ENCODE peak calls at places on chromosomes 6 and 20, in eight cellular contexts. S is AG04450, L is sigmoid colon, E is adrenal gland, G is IMR-90, C is pancreas, B is right lobe of liver, U is cardiac muscle cell. J is an unnamed sample.

GRCh38 chr6:16179970-16180431 is 51.1 kb downstream of the MYLIP start:
- DNase-seq in S (no peak), L (no peak), E (no peak), G (no peak), C (no peak), B (no peak), U (no peak), J (no peak)

GRCh38 chr20:44780226-44780625 is 30.1 kb downstream of the RIMS4 start:
- DNase-seq in S (peak; percentile 8), L (no peak), E (peak; percentile 56), G (peak; percentile 55), C (no peak), B (no peak), U (peak; percentile 78), J (no peak)

GRCh38 chr6:8548979-8549378 is 113.6 kb upstream of the SLC35B3 start:
- DNase-seq in S (no peak), L (no peak), E (no peak), G (no peak), C (no peak), B (no peak), U (peak; percentile 0), J (no peak)

GRCh38 chr6:157397660-157398059 is 16.7 kb downstream of the ZDHHC14 start:
- DNase-seq in S (no peak), L (no peak), E (no peak), G (no peak), C (no peak), B (no peak), U (no peak), J (no peak)

GRCh38 chr6:34142599-34142998 is 3.3 kb downstream of the GRM4 start:
- DNase-seq in S (no peak), L (no peak), E (peak; percentile 39), G (no peak), C (no peak), B (no peak), U (peak; percentile 5), J (no peak)

GRCh38 chr6:151757506-151757955 is 50.0 kb upstream of the ESR1 start:
- DNase-seq in S (no peak), L (no peak), E (no peak), G (no peak), C (no peak), B (no peak), U (no peak), J (no peak)

GRCh38 chr6:3534599-3534998 is 77.7 kb upstream of the SLC22A23 start:
- DNase-seq in S (no peak), L (no peak), E (no peak), G (peak; percentile 79), C (no peak), B (no peak), U (no peak), J (no peak)

GRCh38 chr6:111880181-111880944 is 7.1 kb upstream of the FYN start:
- DNase-seq in S (no peak), L (no peak), E (no peak), G (peak; percentile 54), C (no peak), B (no peak), U (peak; percentile 25), J (no peak)

GRCh38 chr6:26613717-26614683 is 17.2 kb downstream of the ABT1 start:
- DNase-seq in S (no peak), L (no peak), E (no peak), G (no peak), C (peak; percentile 64), B (peak; percentile 24), U (no peak), J (no peak)

GRCh38 chr6:126293891-126294524 is 45.9 kb upstream of the CENPW start:
- DNase-seq in S (no peak), L (no peak), E (no peak), G (no peak), C (no peak), B (no peak), U (no peak), J (no peak)

GRCh38 chr6:166418691-166419143 is 36.0 kb upstream of the MPC1 start:
- DNase-seq in S (no peak), L (no peak), E (no peak), G (no peak), C (no peak), B (no peak), U (no peak), J (no peak)

GRCh38 chr6:10800810-10801209 is 37.5 kb downstream of the MAK start:
- DNase-seq in S (peak; percentile 3), L (no peak), E (no peak), G (peak; percentile 60), C (no peak), B (no peak), U (peak; percentile 11), J (peak; percentile 70)

GRCh38 chr6:16688984-16689636 is 72.2 kb downstream of the ATXN1 start:
- DNase-seq in S (peak; percentile 63), L (no peak), E (no peak), G (peak; percentile 93), C (no peak), B (no peak), U (peak; percentile 89), J (no peak)

GRCh38 chr6:166341464-166341863 is 881 bp downstream of the SFT2D1 start:
- DNase-seq in S (no peak), L (no peak), E (no peak), G (no peak), C (no peak), B (no peak), U (peak; percentile 12), J (no peak)

GRCh38 chr6:54988576-54988975 is 142.0 kb downstream of the FAM83B start:
- DNase-seq in S (no peak), L (no peak), E (no peak), G (peak; percentile 25), C (no peak), B (no peak), U (no peak), J (no peak)

GRCh38 chr20:32370897-32371296 is 12.8 kb downstream of the ASXL1 start:
- DNase-seq in S (no peak), L (no peak), E (no peak), G (no peak), C (no peak), B (no peak), U (no peak), J (no peak)

GRCh38 chr6:146545608-146546007 is 2.0 kb downstream of the RAB32 start:
- DNase-seq in S (no peak), L (no peak), E (no peak), G (peak; percentile 84), C (no peak), B (no peak), U (peak; percentile 57), J (peak; percentile 53)

GRCh38 chr6:113591896-113592827 is 265.0 kb upstream of the MARCKS start:
- DNase-seq in S (no peak), L (no peak), E (no peak), G (peak; percentile 31), C (no peak), B (no peak), U (peak; percentile 65), J (no peak)

GRCh38 chr6:40708049-40708448 is 120.9 kb upstream of the LRFN2 start:
- DNase-seq in S (no peak), L (no peak), E (no peak), G (no peak), C (no peak), B (no peak), U (no peak), J (no peak)

GRCh38 chr6:109458774-109459531 is 3.4 kb upstream of the MICAL1 start:
- DNase-seq in S (no peak), L (peak; percentile 37), E (no peak), G (no peak), C (no peak), B (no peak), U (no peak), J (no peak)

GRCh38 chr20:2840138-2840966 is at the start of the genes PCED1A and VPS16:
- DNase-seq in S (peak; percentile 57), L (peak; percentile 93), E (peak; percentile 86), G (peak; percentile 85), C (peak; percentile 93), B (peak; percentile 90), U (peak; percentile 92), J (peak; percentile 67)

GRCh38 chr20:50534567-50534966 is 24.4 kb downstream of the PTPN1 start:
- DNase-seq in S (peak; percentile 58), L (no peak), E (no peak), G (peak; percentile 87), C (no peak), B (no peak), U (peak; percentile 92), J (peak; percentile 25)

DNA sequence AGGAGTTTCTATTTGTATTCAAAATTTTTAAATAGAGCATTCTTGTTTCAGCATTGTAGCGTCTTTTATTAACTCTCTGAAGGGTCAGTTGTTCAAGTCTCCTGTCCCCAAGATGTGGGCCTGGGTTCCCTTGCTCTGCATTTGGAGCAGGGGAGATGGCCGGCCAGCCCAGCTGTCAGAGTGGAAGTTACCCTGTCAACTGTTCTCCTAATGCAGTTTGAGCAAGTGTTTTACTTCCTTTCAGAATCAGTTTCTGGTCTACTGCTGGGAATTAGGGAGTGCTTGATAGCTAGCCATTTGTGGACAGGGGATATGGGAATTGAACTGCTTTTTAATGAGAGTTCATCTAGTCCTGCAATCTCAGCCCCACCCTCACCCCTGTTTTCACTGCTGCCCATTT is 116.6 kb downstream of the QKI start:
- DNase-seq in S (no peak), L (no peak), E (no peak), G (no peak), C (no peak), B (no peak), U (no peak), J (no peak)
- H3K27ac ChIP-seq in S (no peak overlapping the region), L (no peak overlapping the region), E (no peak overlapping the region), G (peak overlapping the region; percentile 6), C (no peak overlapping the region), B (no peak overlapping the region), U (peak overlapping the region; percentile 44), J (no peak overlapping the region)

GRCh38 chr20:5171074-5171789 is 44.4 kb downstream of the CDS2 start:
- DNase-seq in S (no peak), L (no peak), E (no peak), G (no peak), C (no peak), B (no peak), U (peak; percentile 22), J (no peak)
- H3K4me3 ChIP-seq in S (no peak overlapping the region), L (no peak overlapping the region), E (no peak overlapping the region), G (no peak overlapping the region), C (no peak overlapping the region), B (no peak overlapping the region), U (no peak overlapping the region), J (no peak overlapping the region)

DNA sequence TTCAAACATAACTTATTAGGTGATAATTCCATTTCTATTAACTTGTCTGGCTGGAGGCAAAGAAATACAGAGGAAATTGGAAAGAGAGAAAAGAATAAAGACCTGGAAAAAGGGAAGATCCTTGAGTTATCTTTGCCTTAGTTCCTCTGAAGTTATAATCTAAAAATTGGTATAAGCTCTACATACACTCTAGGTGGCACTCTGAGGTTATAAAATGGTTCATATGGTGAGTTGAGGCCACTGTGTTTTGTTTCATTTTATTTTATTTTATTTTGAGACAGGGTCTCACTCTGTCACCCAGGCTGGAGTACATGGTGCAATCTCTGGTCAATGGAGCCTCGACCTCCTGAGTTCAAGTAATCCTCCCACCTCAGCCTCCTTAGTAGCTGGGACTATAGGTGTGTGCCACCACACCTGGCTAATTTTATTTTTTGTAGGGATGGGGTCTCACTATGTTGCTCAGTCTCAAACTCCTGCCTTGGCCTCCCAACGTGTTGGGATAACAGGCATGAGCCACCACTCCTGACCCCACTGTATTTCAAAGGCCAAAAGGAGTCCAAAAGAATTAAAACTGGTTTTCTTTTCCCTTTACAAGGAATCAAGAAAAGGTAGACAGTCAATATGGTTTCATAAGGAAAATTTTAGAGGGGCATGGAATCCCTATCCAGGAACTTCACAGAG is 19.4 kb downstream of the GPX6 start:
- DNase-seq in S (no peak), L (no peak), E (no peak), G (no peak), C (no peak), B (no peak), U (peak; percentile 19), J (no peak)
- TF ChIP-seq CTCF in S (no peak), L (no peak), E (peak; percentile 34), G (peak; percentile 17), C (no peak), B (peak; percentile 38), U (peak; percentile 20), J (peak; percentile 41)

GRCh38 chr6:163579111-163579879 is 164.8 kb downstream of the QKI start:
- DNase-seq in S (no peak), L (no peak), E (no peak), G (no peak), C (no peak), B (no peak), U (no peak), J (no peak)
- H3K27ac ChIP-seq in S (no peak overlapping the region), L (no peak overlapping the region), E (no peak overlapping the region), G (no peak overlapping the region), C (no peak overlapping the region), B (no peak overlapping the region), U (peak overlapping the region; percentile 69), J (no peak overlapping the region)